ENCODE peak calls at places on chromosome 11, in five cellular contexts. P, K, Y, U and F are unnamed samples.
A peak's percentile ranks its signal among the peaks of the same experiment; 100 is the strongest.

GRCh38 chr11:18111005-18111404 is 5.1 kb upstream of the SAAL1 start:
- DNase-seq in P (no peak), K (no peak), Y (no peak), U (no peak), F (no peak)

GRCh38 chr11:113806403-113806802 is 26.8 kb downstream of the CLDN25 start:
- DNase-seq in P (no peak), K (no peak), Y (no peak), U (peak; percentile 50), F (no peak)

GRCh38 chr11:67349036-67349435 is 4.3 kb downstream of the POLD4 start:
- DNase-seq in P (no peak), K (no peak), Y (no peak), U (no peak), F (no peak)

GRCh38 chr11:44709281-44709562 is 17.5 kb upstream of the TSPAN18 start:
- DNase-seq in P (no peak), K (no peak), Y (no peak), U (peak; percentile 90), F (no peak)

GRCh38 chr11:128574576-128575011 is 12.8 kb downstream of the ETS1 start:
- DNase-seq in P (no peak), K (no peak), Y (no peak), U (no peak), F (no peak)

GRCh38 chr11:92424281-92424680 is 199.7 kb downstream of the FAT3 start:
- DNase-seq in P (no peak), K (no peak), Y (no peak), U (no peak), F (no peak)

GRCh38 chr11:16195659-16196058 is 160.7 kb downstream of the SOX6 start:
- DNase-seq in P (no peak), K (no peak), Y (no peak), U (peak; percentile 20), F (no peak)

GRCh38 chr11:132886335-132886734 is 646.0 kb downstream of the OPCML start:
- DNase-seq in P (no peak), K (no peak), Y (no peak), U (no peak), F (no peak)

GRCh38 chr11:16999116-16999515 is 15.1 kb downstream of the PLEKHA7 start:
- DNase-seq in P (no peak), K (no peak), Y (no peak), U (no peak), F (no peak)

GRCh38 chr11:119169272-119169719 is 771 bp downstream of the NLRX1 start:
- DNase-seq in P (peak; percentile 60), K (no peak), Y (peak; percentile 53), U (peak; percentile 65), F (no peak)

GRCh38 chr11:64762916-64763803 is 3.4 kb upstream of the PYGM start:
- DNase-seq in P (no peak), K (no peak), Y (no peak), U (no peak), F (no peak)

GRCh38 chr11:134150195-134150903 is 73.4 kb downstream of the NCAPD3 start:
- DNase-seq in P (no peak), K (no peak), Y (peak; percentile 43), U (no peak), F (no peak)

GRCh38 chr11:68459886-68460740 is 439 bp upstream of the PPP6R3 start:
- DNase-seq in P (peak; percentile 97), K (peak; percentile 90), Y (peak; percentile 99), U (peak; percentile 99), F (peak; percentile 81)

GRCh38 chr11:33635161-33635560 is 65.5 kb downstream of the C11orf91 start:
- DNase-seq in P (no peak), K (peak; percentile 51), Y (peak; percentile 67), U (peak; percentile 90), F (no peak)

GRCh38 chr11:11230802-11231562 is 122.1 kb downstream of the CSNK2A3 start:
- DNase-seq in P (no peak), K (no peak), Y (no peak), U (no peak), F (no peak)

GRCh38 chr11:67630230-67630942 is 649 bp upstream of the NUDT8 start:
- DNase-seq in P (peak; percentile 99), K (peak; percentile 92), Y (peak; percentile 99), U (peak; percentile 96), F (peak; percentile 92)

GRCh38 chr11:69489746-69490365 is 8.4 kb downstream of the LINC01488 start:
- DNase-seq in P (peak; percentile 28), K (no peak), Y (no peak), U (no peak), F (no peak)

GRCh38 chr11:13772223-13773046 is 104.0 kb downstream of the FAR1 start:
- DNase-seq in P (no peak), K (no peak), Y (no peak), U (peak; percentile 76), F (no peak)

GRCh38 chr11:113862430-113862829 is 12.9 kb downstream of the USP28 start:
- DNase-seq in P (no peak), K (no peak), Y (no peak), U (no peak), F (no peak)

GRCh38 chr11:15897211-15897960 is 459.0 kb downstream of the SOX6 start:
- DNase-seq in P (no peak), K (no peak), Y (no peak), U (peak; percentile 47), F (no peak)

GRCh38 chr11:13318498-13319295 is 41.1 kb downstream of the BMAL1 start:
- DNase-seq in P (no peak), K (no peak), Y (no peak), U (no peak), F (no peak)

GRCh38 chr11:46519351-46519750 is 74.5 kb downstream of the AMBRA1 start:
- DNase-seq in P (no peak), K (no peak), Y (no peak), U (no peak), F (no peak)

GRCh38 chr11:64762277-64762915 is 2.6 kb upstream of the PYGM start:
- DNase-seq in P (no peak), K (no peak), Y (no peak), U (no peak), F (no peak)

GRCh38 chr11:57439786-57440185 is 12.9 kb upstream of the SLC43A3 start:
- DNase-seq in P (no peak), K (no peak), Y (no peak), U (no peak), F (no peak)

GRCh38 chr11:66547662-66548009 is 933 bp downstream of the ACTN3 start:
- DNase-seq in P (no peak), K (no peak), Y (no peak), U (no peak), F (no peak)

GRCh38 chr11:110763249-110764011 is 51.2 kb upstream of the ARHGAP20 start:
- DNase-seq in P (no peak), K (no peak), Y (no peak), U (peak; percentile 86), F (no peak)

GRCh38 chr11:120109531-120109930 is 28.4 kb downstream of the TRIM29 start:
- DNase-seq in P (no peak), K (no peak), Y (no peak), U (no peak), F (no peak)

GRCh38 chr11:12249590-12250260 is 127.6 kb upstream of the PARVA start:
- DNase-seq in P (no peak), K (no peak), Y (no peak), U (peak; percentile 88), F (no peak)

GRCh38 chr11:70289582-70289981 is 19.1 kb downstream of the PPFIA1 start:
- DNase-seq in P (no peak), K (no peak), Y (no peak), U (no peak), F (no peak)

GRCh38 chr11:9651899-9652748 is 11.8 kb upstream of the SWAP70 start:
- DNase-seq in P (no peak), K (no peak), Y (no peak), U (no peak), F (no peak)

GRCh38 chr11:67079065-67079464 is 22.4 kb downstream of the RHOD start:
- DNase-seq in P (no peak), K (no peak), Y (no peak), U (no peak), F (no peak)

GRCh38 chr11:105968021-105968697 is 53.9 kb downstream of the MSANTD4 start:
- DNase-seq in P (no peak), K (no peak), Y (no peak), U (peak; percentile 74), F (no peak)

GRCh38 chr11:8192016-8192895 is 23.4 kb upstream of the RIC3 start:
- DNase-seq in P (peak; percentile 61), K (no peak), Y (peak; percentile 69), U (peak; percentile 75), F (peak; percentile 37)

GRCh38 chr11:101862410-101863233 is 52.2 kb upstream of the CEP126 start:
- DNase-seq in P (no peak), K (no peak), Y (peak; percentile 25), U (peak; percentile 68), F (no peak)
- TF ChIP-seq CTCF in P (peak; percentile 26), K (no peak), Y (no peak), U (peak; percentile 39), F (no peak)

GRCh38 chr11:6604081-6604626 is 580 bp downstream of the ILK start:
- DNase-seq in P (no peak), K (no peak), Y (peak; percentile 71), U (peak; percentile 37), F (peak; percentile 32)
- TF ChIP-seq CTCF in P (peak; percentile 19), K (no peak), Y (no peak), U (no peak), F (no peak)

DNA sequence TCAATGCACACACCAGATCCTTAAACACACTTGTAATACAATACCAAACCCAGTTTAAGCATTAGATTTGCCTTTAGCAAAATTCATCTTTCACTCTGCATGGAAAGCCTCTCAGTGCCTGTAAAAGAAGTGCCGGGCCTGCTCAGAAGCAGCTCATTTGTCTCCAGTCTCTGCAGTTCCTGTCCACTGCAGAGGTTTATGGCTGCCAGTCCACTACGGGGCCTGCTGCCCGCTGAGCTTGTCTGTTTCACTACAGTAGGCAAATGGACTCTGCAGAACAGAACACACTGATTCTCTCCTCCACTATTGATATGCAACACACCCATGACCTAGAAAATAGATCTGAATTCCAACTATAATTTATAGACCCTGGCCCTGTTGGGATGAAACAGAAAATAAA is 416.6 kb upstream of the TENM4 start:
- DNase-seq in P (no peak), K (no peak), Y (no peak), U (no peak), F (no peak)
- TF ChIP-seq CTCF in P (no peak), K (no peak), Y (no peak), U (no peak), F (no peak)

GRCh38 chr11:117468888-117469287 is 141.2 kb downstream of the CEP164 start:
- DNase-seq in P (no peak), K (no peak), Y (no peak), U (no peak), F (no peak)
- TF ChIP-seq CTCF in P (no peak), K (no peak), Y (no peak), U (no peak), F (no peak)

GRCh38 chr11:60347084-60347797 is 20.2 kb downstream of the MS4A6E start:
- DNase-seq in P (no peak), K (no peak), Y (no peak), U (no peak), F (no peak)

GRCh38 chr11:60349990-60350389 is 22.9 kb downstream of the MS4A6E start:
- DNase-seq in P (no peak), K (no peak), Y (no peak), U (no peak), F (no peak)

GRCh38 chr11:60344146-60344545 is 17.1 kb downstream of the MS4A6E start:
- DNase-seq in P (no peak), K (no peak), Y (no peak), U (no peak), F (no peak)

GRCh38 chr11:60345489-60345888 is 18.4 kb downstream of the MS4A6E start:
- DNase-seq in P (peak; percentile 61), K (no peak), Y (peak; percentile 29), U (peak; percentile 42), F (no peak)

GRCh38 chr11:60348116-60348515 is 21.1 kb downstream of the MS4A6E start:
- DNase-seq in P (no peak), K (no peak), Y (no peak), U (no peak), F (no peak)
- TF ChIP-seq CTCF in P (no peak), K (no peak), Y (no peak), U (no peak), F (no peak)